ENCODE peak calls at places on chromosomes 4 and X, in five cellular contexts. E is heart left ventricle, C is upper lobe of right lung, O is fibroblast of lung, Q is neural progenitor cell. L is an unnamed sample.

GRCh38 chr4:55386073-55386472 is 9.7 kb upstream of the TMEM165 start:
- DNase-seq in E (no peak), C (no peak), O (peak; percentile 17), Q (peak; percentile 47), L (peak; percentile 19)

GRCh38 chr4:48604527-48604926 is 114.5 kb downstream of the ZAR1 start:
- DNase-seq in E (no peak), C (no peak), O (no peak), Q (no peak), L (no peak)

GRCh38 chrX:37776283-37776986 is 3.4 kb upstream of the CYBB start:
- DNase-seq in E (no peak), C (no peak), O (no peak), Q (no peak), L (no peak)

GRCh38 chr4:14178421-14178820 is 550.9 kb upstream of the BOD1L1 start:
- DNase-seq in E (no peak), C (no peak), O (peak; percentile 50), Q (no peak), L (no peak)

GRCh38 chrX:149248073-149248625 is 257.0 kb downstream of the IDS start:
- DNase-seq in E (no peak), C (no peak), O (peak; percentile 59), Q (no peak), L (no peak)

GRCh38 chr4:20487852-20488251 is 212.4 kb upstream of the PACRGL start:
- DNase-seq in E (no peak), C (no peak), O (no peak), Q (peak; percentile 29), L (no peak)

GRCh38 chrX:1029494-1029893 is 183.0 kb downstream of the CRLF2 start:
- DNase-seq in E (no peak), C (peak; percentile 20), O (no peak), Q (no peak), L (no peak)

GRCh38 chr4:5164221-5164912 is 113.1 kb downstream of the STK32B start:
- DNase-seq in E (no peak), C (no peak), O (no peak), Q (no peak), L (peak; percentile 53)

GRCh38 chr4:122003335-122003734 is 51.5 kb upstream of the TRPC3 start:
- DNase-seq in E (no peak), C (no peak), O (no peak), Q (peak; percentile 41), L (peak; percentile 66)

GRCh38 chr4:168723569-168723968 is 226.7 kb downstream of the PALLD start:
- DNase-seq in E (no peak), C (no peak), O (no peak), Q (no peak), L (no peak)

GRCh38 chrX:44246826-44247225 is 96.6 kb downstream of the EFHC2 start:
- DNase-seq in E (no peak), C (no peak), O (no peak), Q (no peak), L (no peak)

GRCh38 chr4:46886711-46887110 is 22.3 kb downstream of the COX7B2 start:
- DNase-seq in E (no peak), C (no peak), O (peak; percentile 37), Q (no peak), L (no peak)

GRCh38 chr4:6225469-6225868 is 25.1 kb upstream of the JAKMIP1 start:
- DNase-seq in E (no peak), C (peak; percentile 46), O (peak; percentile 4), Q (peak; percentile 79), L (no peak)

GRCh38 chr4:8118531-8118930 is 40.1 kb downstream of the ABLIM2 start:
- DNase-seq in E (no peak), C (no peak), O (no peak), Q (no peak), L (no peak)

GRCh38 chr4:5511791-5512190 is 196.6 kb downstream of the EVC2 start:
- DNase-seq in E (no peak), C (no peak), O (peak; percentile 48), Q (no peak), L (no peak)

GRCh38 chr4:159047478-159048165 is 55.3 kb upstream of the RAPGEF2 start:
- DNase-seq in E (no peak), C (no peak), O (peak; percentile 30), Q (no peak), L (no peak)

GRCh38 chr4:24657768-24658617 is 73.6 kb upstream of the DHX15 start:
- DNase-seq in E (peak; percentile 23), C (no peak), O (peak; percentile 62), Q (peak; percentile 54), L (no peak)

GRCh38 chr4:143183513-143184216 is 1.1 kb upstream of the USP38 start:
- DNase-seq in E (no peak), C (no peak), O (no peak), Q (no peak), L (no peak)

GRCh38 chr4:153326513-153326912 is 18.0 kb upstream of the MND1 start:
- DNase-seq in E (no peak), C (no peak), O (peak; percentile 38), Q (no peak), L (no peak)

GRCh38 chrX:54452920-54453319 is 12.7 kb downstream of the TSR2 start:
- DNase-seq in E (no peak), C (no peak), O (peak; percentile 6), Q (peak; percentile 57), L (peak; percentile 58)
- TF ChIP-seq CTCF in E (no peak), C (no peak), O (no peak), Q (peak; percentile 44), L (peak; percentile 73)

GRCh38 chr4:77854431-77855111 is 8.1 kb upstream of the MRPL1 start:
- DNase-seq in E (no peak), C (no peak), O (no peak), Q (no peak), L (no peak)
- H3K27ac ChIP-seq in E (peak overlapping the region; percentile 90), C (peak overlapping the region; percentile 74), O (no peak overlapping the region), Q (no peak overlapping the region), L (no peak overlapping the region)

GRCh38 chr4:88907478-88907877 is 149.5 kb downstream of the FAM13A start:
- DNase-seq in E (no peak), C (no peak), O (peak; percentile 2), Q (no peak), L (no peak)

GRCh38 chr4:88908521-88908920 is 148.5 kb downstream of the FAM13A start:
- DNase-seq in E (no peak), C (no peak), O (no peak), Q (no peak), L (no peak)

GRCh38 chr4:88911246-88912212 is 145.5 kb downstream of the FAM13A start:
- DNase-seq in E (no peak), C (no peak), O (no peak), Q (no peak), L (no peak)

GRCh38 chr4:88908003-88908402 is 149.0 kb downstream of the FAM13A start:
- DNase-seq in E (no peak), C (no peak), O (peak; percentile 51), Q (no peak), L (no peak)
- TF ChIP-seq CTCF in E (no peak), C (no peak), O (no peak), Q (no peak), L (no peak)

GRCh38 chr4:75715105-75715799 is 9.1 kb upstream of the USO1 start:
- DNase-seq in E (no peak), C (no peak), O (peak; percentile 53), Q (no peak), L (no peak)
- H3K27ac ChIP-seq in E (no peak overlapping the region), C (no peak overlapping the region), O (peak overlapping the region; percentile 44), Q (no peak overlapping the region), L (no peak overlapping the region)

DNA sequence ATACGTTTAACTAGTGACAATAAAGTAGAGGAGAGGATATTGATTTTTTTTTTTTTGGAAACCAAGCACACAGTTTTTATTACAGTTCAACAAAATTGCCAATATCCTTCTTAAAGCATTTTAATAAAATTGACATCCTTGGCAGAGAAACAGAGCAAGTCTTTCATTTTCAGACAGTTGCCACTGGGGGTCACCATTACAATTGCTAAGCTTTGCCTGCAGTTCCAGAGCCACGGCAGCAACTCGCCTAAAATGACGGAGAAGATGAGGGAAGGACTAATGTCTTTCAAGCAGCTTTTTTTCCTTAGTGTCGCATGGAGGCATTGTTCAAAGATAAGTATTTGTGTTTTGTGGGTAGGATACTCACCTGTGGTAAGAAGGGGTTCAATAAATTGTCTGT is 507.8 kb upstream of the ARX start:
- DNase-seq in E (peak; percentile 17), C (no peak), O (peak; percentile 57), Q (peak; percentile 60), L (peak; percentile 42)
- TF ChIP-seq CTCF in E (peak; percentile 19), C (peak; percentile 33), O (peak; percentile 39), Q (peak; percentile 61), L (peak; percentile 55)

GRCh38 chrX:136689441-136689840 is 41.5 kb downstream of the CD40LG start:
- DNase-seq in E (no peak), C (no peak), O (no peak), Q (peak; percentile 65), L (no peak)
- H3K27ac ChIP-seq in E (no peak overlapping the region), C (no peak overlapping the region), O (no peak overlapping the region), Q (peak overlapping the region; percentile 93), L (no peak overlapping the region)

DNA sequence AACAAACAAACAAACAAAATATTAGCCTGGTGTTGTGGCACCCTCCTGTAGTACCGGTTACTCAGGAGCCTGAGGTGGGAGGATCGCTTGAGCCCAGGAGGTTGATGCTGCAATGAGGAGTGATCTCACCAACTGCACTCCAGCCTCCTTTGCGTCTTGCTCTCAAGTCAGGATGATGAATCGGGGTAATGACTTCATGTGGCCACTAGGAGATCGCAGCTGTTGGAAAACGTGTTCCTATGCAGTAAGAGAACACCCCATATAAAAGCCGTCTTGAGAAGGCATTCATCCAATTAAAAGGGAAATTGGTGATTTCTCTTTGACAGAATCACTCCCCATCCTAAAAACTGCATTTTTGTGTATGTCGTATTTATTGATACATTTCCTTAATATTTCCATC is 6.9 kb downstream of the CCNB3 start:
- DNase-seq in E (no peak), C (no peak), O (peak; percentile 1), Q (peak; percentile 37), L (peak; percentile 10)
- TF ChIP-seq CTCF in E (no peak), C (no peak), O (peak; percentile 22), Q (peak; percentile 38), L (peak; percentile 54)

DNA sequence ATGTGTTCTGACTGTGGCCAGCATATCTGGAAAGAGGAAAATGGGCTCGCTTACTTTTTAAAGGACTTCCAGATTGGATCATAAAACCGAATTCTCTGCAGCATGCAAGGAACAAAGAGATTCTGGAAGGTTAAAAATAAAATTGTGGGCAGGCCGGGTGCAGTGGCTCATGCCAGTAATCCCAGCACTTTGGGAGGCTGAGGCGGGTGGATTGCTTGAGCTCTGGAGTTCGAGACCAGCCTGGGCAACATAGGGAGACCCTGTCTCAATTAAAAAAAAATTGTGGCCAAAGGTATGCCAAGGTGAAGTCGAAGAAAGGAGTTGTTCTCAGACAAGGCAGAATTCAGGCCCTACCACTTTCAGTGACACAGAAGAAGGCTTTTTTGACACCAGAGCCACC is 37.8 kb downstream of the NELFA start:
- DNase-seq in E (no peak), C (no peak), O (no peak), Q (no peak), L (no peak)
- H3K27ac ChIP-seq in E (no peak overlapping the region), C (no peak overlapping the region), O (no peak overlapping the region), Q (no peak overlapping the region), L (no peak overlapping the region)

GRCh38 chr4:113641025-113641431 is 120.5 kb downstream of the CAMK2D start:
- DNase-seq in E (no peak), C (no peak), O (no peak), Q (no peak), L (no peak)
- TF ChIP-seq CTCF in E (no peak), C (no peak), O (no peak), Q (no peak), L (no peak)

GRCh38 chr4:164204434-164204833 is 549.5 kb upstream of the SMIM31 start:
- DNase-seq in E (no peak), C (no peak), O (peak; percentile 11), Q (no peak), L (no peak)
- H3K27ac ChIP-seq in E (no peak overlapping the region), C (no peak overlapping the region), O (no peak overlapping the region), Q (no peak overlapping the region), L (no peak overlapping the region)

L was measured in WERI-Rb-1.